ENCODE peak calls at places on chromosome 15, in five cellular contexts. Q, V, H, W and J are unnamed samples. For H3K4me1, the result is how much of the 10 kb centered on the place peaks cover.

GRCh38 chr15:89472785-89473256 is 23.6 kb downstream of the RHCG start:
- DNase-seq in Q (peak), V (peak), H (peak), W (no peak), J (no peak)

GRCh38 chr15:83881156-83881555 is 227.2 kb downstream of the ADAMTSL3 start:
- DNase-seq in H (no peak), V (peak), Q (no peak), W (no peak), J (no peak)

GRCh38 chr15:37733628-37734027 is 200.8 kb upstream of the TMCO5A start:
- DNase-seq in H (no peak), W (no peak), V (no peak), Q (no peak), J (no peak)

GRCh38 chr15:101121511-101122090 is 130.2 kb downstream of the CHSY1 start:
- DNase-seq in V (peak), Q (peak), H (peak), W (peak), J (no peak)

GRCh38 chr15:30033763-30034162 is 49.0 kb upstream of the GOLGA8J start:
- DNase-seq in W (no peak), V (no peak), Q (no peak), H (no peak), J (no peak)

GRCh38 chr15:48936666-48937065 is 27.1 kb downstream of the SHC4 start:
- DNase-seq in V (no peak), W (no peak), Q (peak), H (no peak), J (no peak)

GRCh38 chr15:99703603-99704443 is 29.4 kb downstream of the LYSMD4 start:
- DNase-seq in Q (peak), W (no peak), H (peak), V (peak), J (no peak)

GRCh38 chr15:90189781-90190467 is 11.2 kb upstream of the SEMA4B start:
- DNase-seq in Q (no peak), W (no peak), H (no peak), V (no peak), J (no peak)

GRCh38 chr15:51924146-51925068 is 47.2 kb downstream of the LEO1 start:
- DNase-seq in H (peak), Q (no peak), V (no peak), W (no peak), J (no peak)

GRCh38 chr15:90343391-90343790 is 8.7 kb upstream of the ZNF774 start:
- DNase-seq in H (no peak), W (no peak), V (no peak), Q (peak), J (no peak)

GRCh38 chr15:33559207-33559890 is 248.6 kb downstream of the RYR3 start:
- DNase-seq in Q (no peak), W (no peak), V (no peak), H (no peak), J (no peak)

GRCh38 chr15:38073278-38073930 is 139.0 kb downstream of the TMCO5A start:
- DNase-seq in Q (peak), V (no peak), H (peak), W (no peak), J (no peak)

GRCh38 chr15:73026496-73027054 is 25.7 kb upstream of the NEO1 start:
- DNase-seq in H (no peak), Q (no peak), V (no peak), W (no peak), J (no peak)

GRCh38 chr15:58065011-58065444 is 483 bp downstream of the ALDH1A2 start:
- DNase-seq in H (peak), V (peak), W (peak), Q (no peak), J (no peak)

GRCh38 chr15:101362359-101362758 is 67.3 kb upstream of the SNRPA1 start:
- DNase-seq in V (no peak), W (no peak), H (no peak), Q (no peak), J (no peak)

GRCh38 chr15:70775160-70775559 is 11.8 kb upstream of the UACA start:
- DNase-seq in Q (peak), W (no peak), H (no peak), V (no peak), J (no peak)

GRCh38 chr15:101056366-101057334 is 137.5 kb downstream of the LRRK1 start:
- DNase-seq in V (no peak), Q (no peak), H (no peak), W (no peak), J (no peak)

DNA sequence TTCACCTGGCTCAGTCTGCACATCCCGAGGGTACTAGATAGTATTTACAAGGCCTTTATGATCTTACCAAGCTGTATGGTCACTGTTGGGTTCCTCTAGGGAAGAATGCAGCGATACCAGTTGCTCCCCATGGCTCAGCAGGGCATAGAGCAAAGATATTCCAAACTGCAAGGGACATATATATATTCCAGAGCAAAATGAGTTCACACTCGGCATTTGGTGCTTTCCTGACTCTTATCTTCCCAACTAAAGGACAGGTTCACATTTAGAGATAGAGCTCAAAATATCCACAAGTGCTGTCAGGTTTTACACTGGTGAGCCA is 3.5 kb upstream of the SPG11 start:
- DNase-seq in Q (no peak), V (no peak), W (no peak), H (no peak), J (no peak)
- H3K4me1 ChIP-seq in Q (under half), V (under half), W (under half), H (under half), J (half or more)

GRCh38 chr15:41828747-41829270 is 917 bp downstream of the JMJD7 start:
- DNase-seq in W (no peak), Q (peak), V (no peak), H (no peak), J (no peak)
- H3K4me1 ChIP-seq in W (under half), Q (under half), V (under half), H (under half), J (under half)

GRCh38 chr15:66746231-66746605 is 44.2 kb downstream of the SMAD6 start:
- DNase-seq in H (peak), Q (no peak), V (no peak), W (no peak), J (no peak)
- H3K4me1 ChIP-seq in H (under half), Q (half or more), V (half or more), W (under half), J (under half)

GRCh38 chr15:25792128-25792527 is 71.0 kb downstream of the ATP10A start:
- DNase-seq in V (no peak), W (no peak), Q (no peak), H (no peak), J (no peak)

GRCh38 chr15:25795061-25795460 is 68.1 kb downstream of the ATP10A start:
- DNase-seq in W (no peak), Q (no peak), V (no peak), H (no peak), J (no peak)

GRCh38 chr15:25796395-25796794 is 66.7 kb downstream of the ATP10A start:
- DNase-seq in W (no peak), Q (no peak), V (no peak), H (no peak), J (no peak)

GRCh38 chr15:25795712-25796111 is 67.4 kb downstream of the ATP10A start:
- DNase-seq in H (no peak), Q (no peak), V (no peak), W (no peak), J (no peak)

GRCh38 chr15:25793354-25794050 is 69.6 kb downstream of the ATP10A start:
- DNase-seq in Q (no peak), W (no peak), H (no peak), V (peak), J (no peak)
- H3K4me1 ChIP-seq in Q (under half), W (under half), H (under half), V (under half), J (under half)

GRCh38 chr15:60392986-60393811 is 4.6 kb downstream of the ANXA2 start:
- DNase-seq in Q (peak), W (peak), V (peak), H (peak), J (no peak)
- H3K4me1 ChIP-seq in Q (under half), W (half or more), V (half or more), H (under half), J (half or more)

GRCh38 chr15:31365655-31366127 is 39.1 kb downstream of the KLF13 start:
- DNase-seq in W (peak), V (peak), Q (peak), H (peak), J (peak)

GRCh38 chr15:31365032-31365654 is 38.5 kb downstream of the KLF13 start:
- DNase-seq in W (peak), H (no peak), V (no peak), Q (no peak), J (no peak)

GRCh38 chr15:31367730-31368344 is 41.2 kb downstream of the KLF13 start:
- DNase-seq in W (peak), V (peak), Q (no peak), H (no peak), J (no peak)

GRCh38 chr15:31367021-31367729 is 40.5 kb downstream of the KLF13 start:
- DNase-seq in Q (no peak), W (peak), H (no peak), V (peak), J (no peak)

DNA sequence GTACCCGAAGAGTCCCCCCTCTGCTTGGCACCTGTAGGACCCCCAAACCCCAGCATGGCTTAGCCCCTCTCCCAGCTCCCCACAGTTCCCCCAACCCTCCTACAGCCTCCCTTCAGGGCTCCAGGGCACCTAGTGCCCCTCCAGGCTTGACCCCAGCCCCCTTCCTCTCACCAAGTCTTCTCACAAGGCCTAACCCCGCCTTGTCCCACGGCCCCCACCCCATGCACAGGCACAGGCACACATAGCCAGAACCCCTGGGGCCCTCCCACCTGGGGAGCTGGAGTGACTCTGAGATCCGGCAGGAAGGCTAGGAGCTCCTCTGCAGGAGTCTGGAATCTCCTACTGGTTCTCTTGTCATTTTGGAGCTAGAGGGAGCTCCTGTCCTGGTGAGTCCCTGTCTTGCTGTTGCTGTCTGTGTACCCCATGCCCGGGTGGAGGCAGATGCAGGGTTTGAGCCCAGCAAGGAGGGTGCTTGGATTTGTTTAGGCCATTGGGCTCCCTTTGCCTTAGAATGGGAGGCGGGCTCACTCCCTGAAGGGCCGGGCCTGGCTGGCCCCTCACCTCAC is 39.6 kb downstream of the KLF13 start:
- DNase-seq in V (peak), Q (no peak), H (peak), W (peak), J (no peak)
- H3K4me1 ChIP-seq in V (half or more), Q (under half), H (half or more), W (half or more), J (half or more)

GRCh38 chr15:85010472-85011209 is 29.0 kb downstream of the PDE8A start:
- DNase-seq in W (no peak), Q (no peak), H (no peak), V (no peak), J (no peak)
- H3K4me1 ChIP-seq in W (half or more), Q (under half), H (under half), V (under half), J (under half)